ENCODE peak calls at places on chromosomes 5 and 9, in ten cellular contexts. C is adrenal gland; T is cardiac muscle cell; Y is spleen; K is GM23338; J is CD8-positive, alpha-beta memory T cell; X is body of pancreas; B is IMR-90; S is small intestine; U is mammary epithelial cell. F is an unnamed sample.

GRCh38 chr5:143836161-143836725 is 24.3 kb downstream of the HMHB1 start:
- DNase-seq in C (no peak), T (no peak), Y (no peak), K (no peak), J (no peak), X (no peak), B (no peak), S (no peak), U (no peak), F (no peak)

GRCh38 chr9:88143179-88143578 is 4.9 kb upstream of the SPATA31C2 start:
- DNase-seq in C (no peak), T (no peak), Y (no peak), K (no peak), J (no peak), X (no peak), B (no peak), S (no peak), U (no peak), F (no peak)

GRCh38 chr5:156802501-156802900 is 47.6 kb upstream of the PPP1R2B start:
- DNase-seq in C (no peak), T (no peak), Y (no peak), K (peak; percentile 83), J (no peak), X (no peak), B (no peak), S (no peak), U (no peak), F (no peak)

GRCh38 chr5:73853091-73853490 is 227.1 kb downstream of the ARHGEF28 start:
- DNase-seq in C (no peak), T (no peak), Y (no peak), K (no peak), J (no peak), X (no peak), B (peak; percentile 73), S (no peak), U (peak; percentile 80), F (no peak)

GRCh38 chr9:86515221-86515620 is 161.0 kb upstream of the TUT7 start:
- DNase-seq in C (no peak), T (no peak), Y (no peak), K (no peak), J (no peak), X (no peak), B (no peak), S (no peak), U (no peak), F (no peak)

GRCh38 chr5:88092938-88093635 is 175.6 kb downstream of the TMEM161B start:
- DNase-seq in C (no peak), T (no peak), Y (no peak), K (peak; percentile 56), J (no peak), X (no peak), B (no peak), S (no peak), U (no peak), F (no peak)

GRCh38 chr9:738209-738915 is 103.1 kb upstream of the DMRT1 start:
- DNase-seq in C (no peak), T (peak; percentile 77), Y (no peak), K (no peak), J (no peak), X (no peak), B (peak; percentile 98), S (peak; percentile 31), U (peak; percentile 94), F (no peak)

GRCh38 chr9:129888809-129889460 is 53.7 kb downstream of the USP20 start:
- DNase-seq in C (no peak), T (no peak), Y (peak; percentile 87), K (no peak), J (peak; percentile 74), X (no peak), B (no peak), S (no peak), U (no peak), F (no peak)

DNA sequence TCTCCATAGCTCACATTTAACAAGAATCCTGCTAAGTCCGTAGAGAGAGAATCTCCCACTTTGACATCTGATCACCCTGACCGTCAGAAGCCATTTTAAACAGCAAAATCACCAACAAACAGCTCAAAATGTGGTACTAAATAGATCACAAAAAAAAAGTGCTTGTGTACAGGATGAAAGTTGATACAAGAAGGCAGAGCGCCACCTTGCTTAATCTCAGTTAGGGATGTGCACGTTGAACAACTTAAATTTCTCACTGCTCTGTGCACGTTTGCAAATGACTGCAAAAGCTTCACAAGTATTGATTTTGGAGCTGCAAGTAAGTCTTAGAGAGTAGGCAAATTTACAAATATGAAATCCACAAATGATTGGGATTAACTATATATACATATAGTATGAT is 63.1 kb upstream of the NREP start:
- DNase-seq in C (no peak), T (peak; percentile 10), Y (no peak), K (no peak), J (no peak), X (no peak), B (no peak), S (no peak), U (no peak), F (no peak)
- H3K27me3 ChIP-seq in C (no peaks in the 10 kb centered on the region), T (no peaks in the 10 kb centered on the region), Y (no peaks in the 10 kb centered on the region), K (no peaks in the 10 kb centered on the region), J (no peaks in the 10 kb centered on the region), X (no peaks in the 10 kb centered on the region), B (no peaks in the 10 kb centered on the region), S (no peaks in the 10 kb centered on the region), U (peaks cover 6% of the 10 kb centered on the region), F (no peaks in the 10 kb centered on the region)

GRCh38 chr5:43643750-43644149 is 40.8 kb downstream of the NNT start:
- DNase-seq in C (no peak), T (no peak), Y (no peak), K (no peak), J (no peak), X (no peak), B (no peak), S (no peak), U (no peak), F (no peak)

GRCh38 chr5:43648499-43649124 is 45.6 kb downstream of the NNT start:
- DNase-seq in C (no peak), T (no peak), Y (no peak), K (no peak), J (no peak), X (no peak), B (peak; percentile 13), S (no peak), U (no peak), F (no peak)

GRCh38 chr5:43647789-43648188 is 44.8 kb downstream of the NNT start:
- DNase-seq in C (no peak), T (no peak), Y (no peak), K (no peak), J (no peak), X (no peak), B (no peak), S (no peak), U (no peak), F (no peak)

GRCh38 chr5:43649256-43649655 is 46.3 kb downstream of the NNT start:
- DNase-seq in C (no peak), T (peak; percentile 35), Y (no peak), K (no peak), J (no peak), X (no peak), B (peak; percentile 88), S (no peak), U (no peak), F (no peak)

DNA sequence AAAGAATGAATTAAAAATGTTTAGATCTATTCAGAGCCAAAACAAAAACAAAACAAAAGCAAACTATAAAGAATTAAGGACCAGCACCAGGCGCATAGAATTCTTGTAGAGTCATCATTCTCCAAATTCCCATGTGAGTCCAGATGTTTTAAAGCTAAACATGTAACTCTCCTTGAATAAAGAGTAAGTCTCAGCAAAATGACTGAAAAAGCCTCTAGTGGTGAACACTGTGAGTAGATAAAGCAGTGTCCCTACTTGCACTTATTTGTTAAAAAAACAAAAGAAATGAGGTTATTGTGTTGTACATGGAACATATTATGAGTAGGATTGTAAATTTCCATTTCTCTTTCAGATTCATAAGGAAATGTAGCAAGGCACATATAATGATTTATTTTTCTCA is 44.0 kb downstream of the NNT start:
- DNase-seq in C (no peak), T (no peak), Y (no peak), K (no peak), J (no peak), X (no peak), B (peak; percentile 57), S (no peak), U (no peak), F (no peak)
- H3K36me3 ChIP-seq in C (peaks cover 37% of the 10 kb centered on the region), T (peaks cover 56% of the 10 kb centered on the region), Y (peaks cover 84% of the 10 kb centered on the region), K (peaks cover 3% of the 10 kb centered on the region), J (peaks cover 21% of the 10 kb centered on the region), X (peaks cover 16% of the 10 kb centered on the region), B (peaks cover 10% of the 10 kb centered on the region), S (peaks cover 17% of the 10 kb centered on the region), U (peaks cover 3% of the 10 kb centered on the region), F (peaks cover 34% of the 10 kb centered on the region)

GRCh38 chr5:107361945-107362344 is 308.8 kb downstream of the EFNA5 start:
- DNase-seq in C (no peak), T (peak; percentile 83), Y (no peak), K (no peak), J (no peak), X (no peak), B (peak; percentile 21), S (no peak), U (peak; percentile 88), F (no peak)
- H3K27me3 ChIP-seq in C (no peaks in the 10 kb centered on the region), T (no peaks in the 10 kb centered on the region), Y (no peaks in the 10 kb centered on the region), K (no peaks in the 10 kb centered on the region), J (no peaks in the 10 kb centered on the region), X (no peaks in the 10 kb centered on the region), B (no peaks in the 10 kb centered on the region), S (no peaks in the 10 kb centered on the region), U (no peaks in the 10 kb centered on the region), F (no peaks in the 10 kb centered on the region)

DNA sequence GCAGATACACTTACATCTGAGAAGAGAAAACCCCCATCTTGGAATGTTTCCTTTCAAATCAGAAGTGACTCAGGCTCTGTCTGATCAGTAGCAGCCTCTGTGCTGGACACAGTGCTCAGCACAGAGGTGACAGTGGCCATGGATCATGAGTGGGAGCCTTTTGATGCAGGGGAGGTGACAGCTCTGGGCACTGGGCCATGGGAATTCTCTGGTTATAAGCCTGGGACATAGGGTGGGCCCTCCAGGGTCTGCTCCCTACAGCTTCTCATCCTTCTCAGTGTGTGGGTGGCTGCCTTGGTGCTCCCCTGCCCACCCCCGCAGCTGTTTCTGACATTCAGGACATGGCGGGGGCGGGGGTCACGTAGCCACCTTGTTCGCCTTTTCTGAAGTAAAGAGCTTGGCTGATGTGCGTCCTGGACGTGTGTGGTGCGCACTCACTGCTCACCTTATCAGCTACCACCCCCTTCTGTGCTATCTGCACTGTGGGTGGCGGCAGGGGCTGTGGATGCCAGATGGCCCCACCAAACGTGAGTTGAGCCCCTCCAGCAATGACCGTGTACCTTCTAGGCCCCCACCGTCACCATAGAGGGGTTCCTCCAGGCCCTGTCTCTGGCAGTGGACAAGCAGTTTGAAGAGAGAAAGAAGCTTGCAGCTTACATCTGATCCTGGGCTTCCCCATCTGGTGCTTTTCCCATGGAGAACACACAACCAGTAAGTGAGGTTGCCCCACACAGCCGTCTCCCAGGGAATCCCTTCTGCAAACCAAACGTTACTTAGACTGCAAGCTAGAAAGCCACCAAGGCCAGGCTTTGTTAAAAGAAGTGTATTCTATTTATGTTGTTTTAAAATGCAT is 24.0 kb downstream of the TRIP13 start:
- DNase-seq in C (no peak), T (no peak), Y (peak; percentile 59), K (no peak), J (no peak), X (peak; percentile 53), B (peak; percentile 20), S (no peak), U (no peak), F (no peak)
- H3K36me3 ChIP-seq in C (no peaks in the 10 kb centered on the region), T (no peaks in the 10 kb centered on the region), Y (no peaks in the 10 kb centered on the region), K (peaks cover 31% of the 10 kb centered on the region), J (no peaks in the 10 kb centered on the region), X (no peaks in the 10 kb centered on the region), B (peaks cover 11% of the 10 kb centered on the region), S (no peaks in the 10 kb centered on the region), U (peaks cover 6% of the 10 kb centered on the region), F (peaks cover 65% of the 10 kb centered on the region)

GRCh38 chr9:97979778-97980478 is 3.2 kb upstream of the ANP32B start:
- DNase-seq in C (no peak), T (no peak), Y (no peak), K (no peak), J (no peak), X (no peak), B (no peak), S (no peak), U (no peak), F (no peak)
- H3K27me3 ChIP-seq in C (no peaks in the 10 kb centered on the region), T (peaks cover 65% of the 10 kb centered on the region), Y (no peaks in the 10 kb centered on the region), K (peaks cover 83% of the 10 kb centered on the region), J (no peaks in the 10 kb centered on the region), X (no peaks in the 10 kb centered on the region), B (no peaks in the 10 kb centered on the region), S (no peaks in the 10 kb centered on the region), U (no peaks in the 10 kb centered on the region), F (no peaks in the 10 kb centered on the region)

F was measured in RWPE2.